ENCODE peak calls at places on chromosomes 12 and 14, in five cellular contexts. G, C, O, I and J are unnamed samples.

GRCh38 chr14:70697681-70698080 is 56.0 kb downstream of the TTC9 start:
- DNase-seq in G (peak), C (no peak), O (no peak), I (no peak), J (no peak)

GRCh38 chr12:29051221-29051620 is 97.9 kb upstream of the FAR2 start:
- DNase-seq in G (no peak), C (no peak), O (no peak), I (no peak), J (no peak)

GRCh38 chr12:107131832-107132616 is 38.7 kb upstream of the CRY1 start:
- DNase-seq in G (peak), C (peak), O (peak), I (peak), J (no peak)

GRCh38 chr14:20615996-20616395 is 24.8 kb upstream of the RNASE12 start:
- DNase-seq in G (no peak), C (no peak), O (no peak), I (no peak), J (no peak)

GRCh38 chr12:88235183-88235833 is 93.2 kb downstream of the TMTC3 start:
- DNase-seq in G (no peak), C (no peak), O (no peak), I (no peak), J (no peak)

GRCh38 chr14:100524933-100525243 is 62.3 kb downstream of the BEGAIN start:
- DNase-seq in G (no peak), C (no peak), O (no peak), I (no peak), J (no peak)

GRCh38 chr12:100797786-100798580 is 3.4 kb downstream of the ANO4 start:
- DNase-seq in G (no peak), C (no peak), O (no peak), I (no peak), J (no peak)

GRCh38 chr12:112422531-112422930 is 3.8 kb downstream of the PTPN11 start:
- DNase-seq in G (no peak), C (no peak), O (peak), I (no peak), J (peak)

GRCh38 chr14:61281186-61281676 is at the start of gene TMEM30B:
- DNase-seq in G (peak), C (no peak), O (no peak), I (no peak), J (no peak)

GRCh38 chr12:54169036-54169435 is 19.7 kb downstream of the SMUG1 start:
- DNase-seq in G (no peak), C (no peak), O (no peak), I (no peak), J (no peak)

GRCh38 chr14:39499514-39499913 is 67.3 kb upstream of the FBXO33 start:
- DNase-seq in G (no peak), C (no peak), O (no peak), I (no peak), J (no peak)

GRCh38 chr12:29695026-29695425 is 88.7 kb downstream of the TMTC1 start:
- DNase-seq in G (no peak), C (no peak), O (no peak), I (no peak), J (no peak)

GRCh38 chr12:15131462-15131861 is 89.8 kb downstream of the RERG start:
- DNase-seq in G (peak), C (no peak), O (no peak), I (peak), J (no peak)

GRCh38 chr12:131735863-131736806 is 25.2 kb downstream of the SFSWAP start:
- DNase-seq in G (no peak), C (no peak), O (no peak), I (no peak), J (no peak)

GRCh38 chr14:36451346-36452065 is 68.5 kb downstream of the NKX2-1 start:
- DNase-seq in G (no peak), C (no peak), O (no peak), I (peak), J (no peak)

GRCh38 chr12:120161852-120162251 is 32.7 kb downstream of the GCN1 start:
- DNase-seq in G (no peak), C (no peak), O (no peak), I (no peak), J (no peak)

GRCh38 chr12:93048646-93049045 is 119.6 kb upstream of the EEA1 start:
- DNase-seq in G (peak), C (no peak), O (no peak), I (peak), J (no peak)

GRCh38 chr14:101465795-101466448 is 95.4 kb upstream of the DIO3 start:
- DNase-seq in G (no peak), C (no peak), O (no peak), I (no peak), J (no peak)

GRCh38 chr14:51928568-51928967 is 60.8 kb upstream of the RTRAF start:
- DNase-seq in G (no peak), C (no peak), O (no peak), I (no peak), J (no peak)

GRCh38 chr12:9795945-9796344 is 31.3 kb upstream of the KLRF1 start:
- DNase-seq in G (no peak), C (no peak), O (no peak), I (no peak), J (no peak)

GRCh38 chr12:77940011-77940423 is 109.3 kb downstream of the NAV3 start:
- DNase-seq in G (peak), C (peak), O (no peak), I (peak), J (no peak)

GRCh38 chr12:29599397-29599796 is 101.9 kb upstream of the OVCH1 start:
- DNase-seq in G (no peak), C (no peak), O (no peak), I (no peak), J (no peak)

GRCh38 chr12:132277374-132277801 is 52.0 kb downstream of the GALNT9 start:
- DNase-seq in G (no peak), C (no peak), O (no peak), I (no peak), J (no peak)

GRCh38 chr12:105083551-105084105 is 630 bp downstream of the ALDH1L2 start:
- DNase-seq in G (peak), C (peak), O (no peak), I (no peak), J (peak)

GRCh38 chr12:69096669-69097364 is 142.6 kb upstream of the CPSF6 start:
- DNase-seq in G (no peak), C (no peak), O (no peak), I (peak), J (no peak)

GRCh38 chr12:105933671-105934665 is 204.8 kb downstream of the NUAK1 start:
- DNase-seq in G (peak), C (peak), O (no peak), I (peak), J (peak)

GRCh38 chr12:58414398-58414871 is 473.1 kb downstream of the ATP23 start:
- DNase-seq in G (no peak), C (peak), O (no peak), I (no peak), J (no peak)

GRCh38 chr12:108270841-108271126 is 68.3 kb downstream of the CMKLR1 start:
- DNase-seq in G (no peak), C (no peak), O (no peak), I (no peak), J (no peak)

GRCh38 chr14:105071942-105072341 is 6.7 kb upstream of the GPR132 start:
- DNase-seq in G (no peak), C (no peak), O (no peak), I (no peak), J (no peak)

GRCh38 chr14:46405095-46405494 is 246.5 kb downstream of the RPL10L start:
- DNase-seq in G (no peak), C (no peak), O (no peak), I (no peak), J (no peak)

GRCh38 chr12:131740626-131741025 is 29.7 kb downstream of the SFSWAP start:
- DNase-seq in G (no peak), C (no peak), O (no peak), I (no peak), J (no peak)

GRCh38 chr14:38583471-38583870 is 327.6 kb upstream of the CLEC14A start:
- DNase-seq in G (no peak), C (no peak), O (no peak), I (no peak), J (no peak)